ENCODE peak calls at places on chromosomes 16 and 17, in ten cellular contexts. U, X, L, I, D, Y, P, Z, S and J are unnamed samples.
A peak's percentile ranks its signal among the peaks of the same experiment; 100 is the strongest.

GRCh38 chr17:50331085-50331791 is 14.7 kb upstream of the XYLT2 start:
- DNase-seq in U (no peak), X (peak; percentile 95), L (no peak), I (no peak), D (no peak), Y (peak; percentile 10), P (no peak), Z (peak; percentile 80), S (no peak), J (peak; percentile 85)

GRCh38 chr17:56819431-56820145 is 14.1 kb downstream of the C17orf67 start:
- DNase-seq in U (peak; percentile 65), X (peak; percentile 85), L (peak; percentile 83), I (peak; percentile 70), D (no peak), Y (no peak), P (peak; percentile 83), Z (peak; percentile 77), S (peak; percentile 85), J (peak; percentile 59)

GRCh38 chr17:18959071-18959844 is 7.3 kb downstream of the SLC5A10 start:
- DNase-seq in U (no peak), X (no peak), L (no peak), I (no peak), D (no peak), Y (no peak), P (no peak), Z (no peak), S (peak; percentile 39), J (no peak)

GRCh38 chr16:57527027-57527426 is 9.3 kb downstream of the CCDC102A start:
- DNase-seq in U (no peak), X (no peak), L (no peak), I (no peak), D (no peak), Y (peak; percentile 40), P (no peak), Z (no peak), S (no peak), J (no peak)

GRCh38 chr17:59963738-59964454 is 644 bp downstream of the RNFT1 start:
- DNase-seq in U (peak; percentile 80), X (peak; percentile 64), L (peak; percentile 24), I (peak; percentile 48), D (peak; percentile 73), Y (no peak), P (peak; percentile 68), Z (peak; percentile 58), S (peak; percentile 60), J (peak; percentile 61)

GRCh38 chr16:75319513-75320401 is 68.3 kb upstream of the BCAR1 start:
- DNase-seq in U (peak; percentile 93), X (peak; percentile 92), L (peak; percentile 65), I (peak; percentile 42), D (no peak), Y (no peak), P (peak; percentile 33), Z (peak; percentile 93), S (no peak), J (peak; percentile 88)

GRCh38 chr17:42233994-42234393 is 39.7 kb upstream of the GHDC start:
- DNase-seq in U (peak; percentile 50), X (no peak), L (no peak), I (no peak), D (peak; percentile 29), Y (no peak), P (no peak), Z (no peak), S (no peak), J (no peak)

GRCh38 chr16:2905988-2906387 is 5.7 kb upstream of the FLYWCH1 start:
- DNase-seq in U (no peak), X (no peak), L (no peak), I (no peak), D (no peak), Y (no peak), P (no peak), Z (no peak), S (no peak), J (no peak)

GRCh38 chr16:1300664-1301476 is 8.6 kb upstream of the UBE2I start:
- DNase-seq in U (peak; percentile 38), X (peak; percentile 50), L (peak; percentile 88), I (peak; percentile 69), D (no peak), Y (peak; percentile 90), P (peak; percentile 83), Z (peak; percentile 62), S (peak; percentile 84), J (peak; percentile 44)

GRCh38 chr16:85350146-85350728 is 238.0 kb upstream of the CIBAR2 start:
- DNase-seq in U (no peak), X (no peak), L (no peak), I (no peak), D (no peak), Y (no peak), P (no peak), Z (no peak), S (no peak), J (no peak)

GRCh38 chr17:29181226-29181625 is 1.0 kb upstream of the MYO18A start:
- DNase-seq in U (no peak), X (no peak), L (no peak), I (no peak), D (no peak), Y (no peak), P (no peak), Z (no peak), S (no peak), J (no peak)

GRCh38 chr17:32302860-32303649 is 37.4 kb downstream of the RHBDL3 start:
- DNase-seq in U (no peak), X (no peak), L (no peak), I (no peak), D (no peak), Y (no peak), P (no peak), Z (no peak), S (peak; percentile 88), J (no peak)

GRCh38 chr17:50988427-50988826 is 122.3 kb upstream of the TOB1 start:
- DNase-seq in U (no peak), X (no peak), L (no peak), I (no peak), D (no peak), Y (no peak), P (no peak), Z (no peak), S (no peak), J (no peak)

GRCh38 chr17:8294814-8295316 is 335 bp downstream of the SLC25A35 start:
- DNase-seq in U (no peak), X (no peak), L (no peak), I (no peak), D (no peak), Y (no peak), P (no peak), Z (no peak), S (peak; percentile 25), J (no peak)

GRCh38 chr17:72639711-72640110 is 452.8 kb downstream of the SLC39A11 start:
- DNase-seq in U (no peak), X (no peak), L (no peak), I (no peak), D (no peak), Y (no peak), P (no peak), Z (no peak), S (no peak), J (no peak)

GRCh38 chr17:51428668-51429486 is 168.5 kb downstream of the UTP18 start:
- DNase-seq in U (no peak), X (no peak), L (no peak), I (no peak), D (no peak), Y (no peak), P (peak; percentile 10), Z (no peak), S (no peak), J (no peak)

GRCh38 chr16:79390481-79391051 is 210.0 kb downstream of the MAF start:
- DNase-seq in U (no peak), X (no peak), L (no peak), I (no peak), D (no peak), Y (no peak), P (no peak), Z (no peak), S (no peak), J (no peak)

DNA sequence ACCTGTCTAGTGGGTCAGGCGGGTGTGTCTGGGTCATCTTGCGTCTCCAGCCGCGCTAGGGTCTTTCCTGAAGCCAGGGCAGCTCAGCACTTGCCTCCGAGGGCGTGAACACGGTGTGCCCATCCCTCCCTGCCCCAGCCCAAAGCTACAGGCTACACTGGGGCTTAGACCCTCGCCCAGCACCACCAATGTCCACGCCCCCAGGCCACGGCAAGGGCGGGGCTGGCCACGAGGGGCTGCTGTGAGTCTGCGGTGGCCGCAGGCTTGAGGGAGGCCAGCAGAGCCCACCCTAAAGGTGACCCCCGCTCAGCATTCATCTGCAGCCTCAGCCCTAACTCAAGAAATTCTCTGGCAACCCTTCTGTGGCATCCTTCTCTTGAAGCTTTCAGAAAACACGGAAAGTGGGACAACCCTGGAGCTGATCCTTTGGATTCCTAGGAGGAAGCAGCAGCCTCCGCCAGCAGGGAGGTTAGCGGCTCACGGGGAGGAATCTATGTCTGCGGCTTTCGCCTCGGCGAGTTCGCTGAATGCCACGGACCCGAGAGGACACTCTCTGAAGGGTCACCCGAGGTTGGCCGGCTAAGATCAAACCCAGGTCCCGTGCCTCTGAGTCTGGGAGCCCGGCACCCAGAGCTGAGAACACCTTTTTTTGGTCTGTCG is 41.7 kb downstream of the TIMM22 start:
- DNase-seq in U (no peak), X (no peak), L (no peak), I (no peak), D (no peak), Y (no peak), P (no peak), Z (no peak), S (peak; percentile 48), J (no peak)
- TF ChIP-seq CTCF in U (no peak), X (no peak), L (no peak), I (no peak), D (no peak), Y (no peak), P (no peak), Z (no peak), S (no peak), J (no peak)

GRCh38 chr17:77034677-77035424 is 105.9 kb upstream of the SEC14L1 start:
- DNase-seq in U (no peak), X (no peak), L (peak; percentile 9), I (peak; percentile 23), D (no peak), Y (no peak), P (no peak), Z (no peak), S (no peak), J (no peak)
- TF ChIP-seq CTCF in U (no peak), X (no peak), L (no peak), I (peak; percentile 55), D (no peak), Y (no peak), P (no peak), Z (no peak), S (no peak), J (no peak)

DNA sequence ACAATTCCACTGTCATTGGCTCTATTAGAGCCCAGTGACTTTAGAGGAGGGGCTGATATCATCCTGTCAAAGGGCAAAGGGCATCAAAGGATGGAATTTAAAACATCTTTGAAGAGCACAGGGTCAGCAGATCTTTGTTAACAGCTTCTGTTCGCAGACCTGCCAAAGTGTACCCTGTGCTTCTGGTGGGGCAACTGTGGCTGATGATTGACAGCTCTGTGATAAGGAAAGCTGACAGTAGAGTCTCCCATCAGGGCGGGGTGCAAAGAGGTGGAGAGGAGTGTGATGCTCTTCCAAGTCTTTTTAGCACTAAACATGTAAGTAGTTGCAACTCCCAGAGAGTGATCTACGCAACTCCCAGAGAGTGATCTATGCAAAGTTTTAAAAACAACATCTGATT is 742.1 kb upstream of the SOX9 start:
- DNase-seq in U (no peak), X (no peak), L (no peak), I (no peak), D (no peak), Y (no peak), P (no peak), Z (no peak), S (no peak), J (no peak)
- TF ChIP-seq CTCF in U (no peak), X (no peak), L (no peak), I (no peak), D (no peak), Y (no peak), P (no peak), Z (no peak), S (no peak), J (no peak)

GRCh38 chr16:56332464-56333079 is 92.8 kb downstream of the AMFR start:
- DNase-seq in U (peak; percentile 82), X (peak; percentile 67), L (peak; percentile 45), I (no peak), D (no peak), Y (peak; percentile 75), P (peak; percentile 37), Z (peak; percentile 67), S (peak; percentile 58), J (peak; percentile 75)
- TF ChIP-seq CTCF in U (peak; percentile 64), X (peak; percentile 51), L (peak; percentile 46), I (no peak), D (no peak), Y (peak; percentile 23), P (no peak), Z (peak; percentile 47), S (peak; percentile 38), J (peak; percentile 79)